ENCODE peak calls at places on chromosomes 4 and X, in eight cellular contexts. One of them, this sample, is unnamed.

GRCh38 chr4:10185518-10186227 is 69.1 kb upstream of the WDR1 start:
- DNase-seq in GM12891: no peak
- DNase-seq in heart left ventricle: peak
- DNase-seq in adrenal gland: peak
- DNase-seq in Peyer's patch: no peak
- DNase-seq in body of pancreas: no peak
- DNase-seq in stomach: no peak
- DNase-seq in prostate gland: no peak
- DNase-seq in this sample: peak

GRCh38 chrX:143788265-143788664 is 67.7 kb upstream of the SPANXN2 start:
- DNase-seq in prostate gland: no peak
- DNase-seq in adrenal gland: no peak
- DNase-seq in stomach: no peak
- DNase-seq in Peyer's patch: no peak
- DNase-seq in heart left ventricle: no peak
- DNase-seq in GM12891: no peak
- DNase-seq in body of pancreas: no peak
- DNase-seq in this sample: peak

GRCh38 chrX:17474892-17475291 is 99.9 kb downstream of the NHS start:
- DNase-seq in prostate gland: no peak
- DNase-seq in heart left ventricle: no peak
- DNase-seq in adrenal gland: no peak
- DNase-seq in stomach: no peak
- DNase-seq in Peyer's patch: no peak
- DNase-seq in body of pancreas: no peak
- DNase-seq in GM12891: no peak
- DNase-seq in this sample: no peak

GRCh38 chr4:40214038-40214437 is 17.2 kb downstream of the RHOH start:
- DNase-seq in prostate gland: no peak
- DNase-seq in body of pancreas: no peak
- DNase-seq in heart left ventricle: no peak
- DNase-seq in GM12891: no peak
- DNase-seq in adrenal gland: no peak
- DNase-seq in Peyer's patch: no peak
- DNase-seq in stomach: no peak
- DNase-seq in this sample: no peak

GRCh38 chr4:129358571-129358970 is 262.6 kb downstream of the C4orf33 start:
- DNase-seq in GM12891: no peak
- DNase-seq in stomach: no peak
- DNase-seq in heart left ventricle: no peak
- DNase-seq in Peyer's patch: no peak
- DNase-seq in body of pancreas: no peak
- DNase-seq in prostate gland: no peak
- DNase-seq in adrenal gland: no peak
- DNase-seq in this sample: no peak

GRCh38 chr4:48311896-48312295 is 29.4 kb upstream of the SLAIN2 start:
- DNase-seq in Peyer's patch: no peak
- DNase-seq in prostate gland: no peak
- DNase-seq in adrenal gland: no peak
- DNase-seq in heart left ventricle: no peak
- DNase-seq in stomach: no peak
- DNase-seq in GM12891: no peak
- DNase-seq in body of pancreas: no peak
- DNase-seq in this sample: no peak

GRCh38 chr4:129804458-129804981 is 708.6 kb downstream of the C4orf33 start:
- DNase-seq in heart left ventricle: no peak
- DNase-seq in Peyer's patch: no peak
- DNase-seq in adrenal gland: no peak
- DNase-seq in stomach: no peak
- DNase-seq in GM12891: no peak
- DNase-seq in prostate gland: no peak
- DNase-seq in body of pancreas: no peak
- DNase-seq in this sample: no peak

GRCh38 chrX:22053486-22053885 is 21.4 kb downstream of the PHEX start:
- DNase-seq in heart left ventricle: no peak
- DNase-seq in stomach: no peak
- DNase-seq in GM12891: no peak
- DNase-seq in Peyer's patch: no peak
- DNase-seq in prostate gland: no peak
- DNase-seq in adrenal gland: no peak
- DNase-seq in body of pancreas: no peak
- DNase-seq in this sample: no peak

GRCh38 chr4:171203425-171203824 is 609.8 kb upstream of the GALNTL6 start:
- DNase-seq in stomach: no peak
- DNase-seq in GM12891: no peak
- DNase-seq in adrenal gland: no peak
- DNase-seq in body of pancreas: no peak
- DNase-seq in heart left ventricle: no peak
- DNase-seq in Peyer's patch: no peak
- DNase-seq in prostate gland: no peak
- DNase-seq in this sample: no peak

GRCh38 chrX:118974908-118975671 is 672 bp downstream of the LONRF3 start:
- DNase-seq in body of pancreas: peak
- DNase-seq in heart left ventricle: peak
- DNase-seq in GM12891: no peak
- DNase-seq in Peyer's patch: peak
- DNase-seq in adrenal gland: peak
- DNase-seq in prostate gland: peak
- DNase-seq in stomach: peak
- DNase-seq in this sample: peak

GRCh38 chr4:138561906-138562305 is 319.8 kb upstream of the SLC7A11 start:
- DNase-seq in adrenal gland: no peak
- DNase-seq in Peyer's patch: no peak
- DNase-seq in body of pancreas: no peak
- DNase-seq in heart left ventricle: peak
- DNase-seq in stomach: no peak
- DNase-seq in GM12891: no peak
- DNase-seq in prostate gland: no peak
- DNase-seq in this sample: no peak

GRCh38 chr4:8704632-8705031 is 112.1 kb downstream of the CPZ start:
- DNase-seq in body of pancreas: peak
- DNase-seq in prostate gland: no peak
- DNase-seq in heart left ventricle: no peak
- DNase-seq in stomach: no peak
- DNase-seq in GM12891: no peak
- DNase-seq in Peyer's patch: no peak
- DNase-seq in adrenal gland: peak
- DNase-seq in this sample: no peak

GRCh38 chrX:118702741-118703140 is 24.7 kb upstream of the IL13RA1 start:
- DNase-seq in adrenal gland: no peak
- DNase-seq in Peyer's patch: no peak
- DNase-seq in body of pancreas: no peak
- DNase-seq in prostate gland: no peak
- DNase-seq in stomach: no peak
- DNase-seq in heart left ventricle: no peak
- DNase-seq in GM12891: no peak
- DNase-seq in this sample: no peak

GRCh38 chr4:181432347-181432746 is 810.9 kb upstream of the TENM3 start:
- DNase-seq in GM12891: no peak
- DNase-seq in Peyer's patch: no peak
- DNase-seq in adrenal gland: no peak
- DNase-seq in body of pancreas: no peak
- DNase-seq in heart left ventricle: no peak
- DNase-seq in prostate gland: no peak
- DNase-seq in stomach: no peak
- DNase-seq in this sample: no peak

GRCh38 chr4:156946508-156947197 is 24.9 kb downstream of the PDGFC start:
- DNase-seq in GM12891: no peak
- DNase-seq in body of pancreas: no peak
- DNase-seq in heart left ventricle: peak
- DNase-seq in stomach: no peak
- DNase-seq in prostate gland: no peak
- DNase-seq in Peyer's patch: no peak
- DNase-seq in adrenal gland: peak
- DNase-seq in this sample: peak

GRCh38 chrX:2342878-2343277 is 157.9 kb downstream of the DHRSX start:
- DNase-seq in Peyer's patch: no peak
- DNase-seq in heart left ventricle: no peak
- DNase-seq in prostate gland: no peak
- DNase-seq in body of pancreas: no peak
- DNase-seq in GM12891: no peak
- DNase-seq in stomach: no peak
- DNase-seq in adrenal gland: no peak
- DNase-seq in this sample: no peak

GRCh38 chr4:76153356-76153755 is 5.2 kb upstream of the NUP54 start:
- DNase-seq in adrenal gland: no peak
- DNase-seq in body of pancreas: no peak
- DNase-seq in GM12891: no peak
- DNase-seq in heart left ventricle: no peak
- DNase-seq in Peyer's patch: no peak
- DNase-seq in stomach: no peak
- DNase-seq in prostate gland: no peak
- DNase-seq in this sample: no peak

GRCh38 chr4:76147454-76148141 is 599 bp downstream of the NUP54 start:
- DNase-seq in stomach: peak
- DNase-seq in adrenal gland: peak
- DNase-seq in body of pancreas: no peak
- DNase-seq in heart left ventricle: peak
- DNase-seq in Peyer's patch: no peak
- DNase-seq in prostate gland: peak
- DNase-seq in GM12891: peak
- DNase-seq in this sample: peak

GRCh38 chr4:76144546-76144945 is 3.7 kb downstream of the NUP54 start:
- DNase-seq in body of pancreas: no peak
- DNase-seq in adrenal gland: no peak
- DNase-seq in stomach: no peak
- DNase-seq in prostate gland: no peak
- DNase-seq in Peyer's patch: no peak
- DNase-seq in GM12891: no peak
- DNase-seq in heart left ventricle: no peak
- DNase-seq in this sample: no peak

DNA sequence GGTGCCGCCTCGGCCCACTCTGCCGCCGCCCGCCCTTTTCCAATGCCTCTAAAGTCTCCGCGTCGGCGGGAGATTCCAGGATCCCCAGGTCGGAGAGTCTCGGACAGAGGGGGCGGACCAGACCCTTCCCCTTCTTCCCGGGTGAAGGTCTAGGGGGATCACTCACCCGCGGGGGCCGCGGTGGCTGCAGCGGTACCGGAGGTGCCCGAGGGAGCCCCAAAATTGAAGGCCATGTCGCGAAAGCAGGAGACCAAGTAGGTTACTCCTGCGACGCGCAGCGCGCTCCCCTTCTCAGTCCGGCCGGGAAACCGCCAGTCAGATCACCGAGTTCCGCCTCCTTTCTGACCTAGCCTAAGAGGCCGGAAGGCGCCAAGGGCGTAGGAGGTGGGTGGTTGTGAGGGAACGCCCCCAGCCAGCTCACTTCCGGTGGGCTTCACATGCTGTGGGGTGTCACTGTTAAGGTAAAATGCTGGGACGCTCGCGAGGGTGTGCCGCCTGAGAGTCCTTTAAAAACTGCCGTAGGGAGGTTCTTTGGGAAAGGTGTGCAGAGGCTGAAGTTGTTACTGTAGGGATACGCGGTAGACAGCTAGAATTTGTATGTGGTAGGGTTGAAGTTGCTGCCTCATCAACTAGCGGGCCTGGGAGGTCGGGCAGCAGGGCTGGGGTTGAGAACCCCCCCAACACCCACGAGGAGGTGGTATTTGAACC is at the start of gene NUP54:
- DNase-seq in Peyer's patch: peak
- DNase-seq in GM12891: peak
- DNase-seq in adrenal gland: peak
- DNase-seq in body of pancreas: peak
- DNase-seq in prostate gland: peak
- DNase-seq in stomach: peak
- DNase-seq in heart left ventricle: peak
- DNase-seq in this sample: peak
- TF ChIP-seq POLR2A in Peyer's patch: peak
- TF ChIP-seq POLR2A in GM12891: peak
- TF ChIP-seq POLR2A in adrenal gland: peak
- TF ChIP-seq POLR2A in body of pancreas: peak
- TF ChIP-seq POLR2A in prostate gland: peak
- TF ChIP-seq POLR2A in stomach: peak
- TF ChIP-seq POLR2A in heart left ventricle: peak
- TF ChIP-seq POLR2A in this sample: peak

GRCh38 chr4:972651-973424 is 531 bp downstream of the DGKQ start:
- DNase-seq in adrenal gland: no peak
- DNase-seq in stomach: peak
- DNase-seq in heart left ventricle: no peak
- DNase-seq in Peyer's patch: peak
- DNase-seq in prostate gland: no peak
- DNase-seq in GM12891: peak
- DNase-seq in body of pancreas: peak
- DNase-seq in this sample: peak

GRCh38 chr4:974668-975067 is 1.3 kb upstream of the DGKQ start:
- DNase-seq in Peyer's patch: no peak
- DNase-seq in GM12891: no peak
- DNase-seq in prostate gland: no peak
- DNase-seq in body of pancreas: no peak
- DNase-seq in heart left ventricle: no peak
- DNase-seq in adrenal gland: no peak
- DNase-seq in stomach: no peak
- DNase-seq in this sample: no peak

GRCh38 chr4:971670-972500 is 1.5 kb downstream of the DGKQ start:
- DNase-seq in GM12891: no peak
- DNase-seq in stomach: no peak
- DNase-seq in heart left ventricle: no peak
- DNase-seq in body of pancreas: no peak
- DNase-seq in adrenal gland: no peak
- DNase-seq in Peyer's patch: peak
- DNase-seq in prostate gland: no peak
- DNase-seq in this sample: no peak

GRCh38 chr4:970854-971520 is 2.4 kb downstream of the DGKQ start:
- DNase-seq in Peyer's patch: peak
- DNase-seq in heart left ventricle: no peak
- DNase-seq in body of pancreas: no peak
- DNase-seq in adrenal gland: no peak
- DNase-seq in stomach: no peak
- DNase-seq in GM12891: no peak
- DNase-seq in prostate gland: no peak
- DNase-seq in this sample: no peak

GRCh38 chr4:973431-974397 is at the start of gene DGKQ:
- DNase-seq in adrenal gland: peak
- DNase-seq in GM12891: peak
- DNase-seq in body of pancreas: peak
- DNase-seq in Peyer's patch: peak
- DNase-seq in stomach: peak
- DNase-seq in prostate gland: peak
- DNase-seq in heart left ventricle: peak
- DNase-seq in this sample: peak
- TF ChIP-seq POLR2A in adrenal gland: peak
- TF ChIP-seq POLR2A in GM12891: no peak
- TF ChIP-seq POLR2A in body of pancreas: no peak
- TF ChIP-seq POLR2A in Peyer's patch: peak
- TF ChIP-seq POLR2A in stomach: no peak
- TF ChIP-seq POLR2A in prostate gland: no peak
- TF ChIP-seq POLR2A in heart left ventricle: no peak
- TF ChIP-seq POLR2A in this sample: no peak

GRCh38 chr4:1809754-1810502 is 16.8 kb downstream of the FGFR3 start:
- DNase-seq in Peyer's patch: peak
- DNase-seq in stomach: peak
- DNase-seq in GM12891: peak
- DNase-seq in prostate gland: peak
- DNase-seq in body of pancreas: peak
- DNase-seq in adrenal gland: peak
- DNase-seq in heart left ventricle: peak
- DNase-seq in this sample: peak
- TF ChIP-seq POLR2A in Peyer's patch: no peak
- TF ChIP-seq POLR2A in stomach: no peak
- TF ChIP-seq POLR2A in GM12891: no peak
- TF ChIP-seq POLR2A in prostate gland: no peak
- TF ChIP-seq POLR2A in body of pancreas: no peak
- TF ChIP-seq POLR2A in adrenal gland: no peak
- TF ChIP-seq POLR2A in heart left ventricle: no peak
- TF ChIP-seq POLR2A in this sample: no peak

GRCh38 chr4:158826057-158826456 is 57.2 kb downstream of the FNIP2 start:
- DNase-seq in prostate gland: no peak
- DNase-seq in body of pancreas: no peak
- DNase-seq in Peyer's patch: no peak
- DNase-seq in stomach: no peak
- DNase-seq in heart left ventricle: no peak
- DNase-seq in adrenal gland: no peak
- DNase-seq in GM12891: no peak
- DNase-seq in this sample: no peak
- TF ChIP-seq POLR2A in prostate gland: no peak
- TF ChIP-seq POLR2A in body of pancreas: no peak
- TF ChIP-seq POLR2A in Peyer's patch: no peak
- TF ChIP-seq POLR2A in stomach: no peak
- TF ChIP-seq POLR2A in heart left ventricle: no peak
- TF ChIP-seq POLR2A in adrenal gland: no peak
- TF ChIP-seq POLR2A in GM12891: no peak
- TF ChIP-seq POLR2A in this sample: no peak